ENCODE peak calls at places on chromosome 6, in ten cellular contexts. F is stimulated activated CD8-positive, alpha-beta memory T cell treated with anti-CD3 and anti-CD28 coated beads, Interleukin-12 subunit alpha, Interleukin-12 subunit beta, amount 100 ng/mL, for 1 hour; X is heart right ventricle; E is kidney epithelial cell; Z is T-cell; Y is epithelial cell of esophagus; L is cardiac muscle cell; J is stimulated activated CD4-positive, alpha-beta T cell treated with anti-CD3 and anti-CD28 coated beads, Interleukin-2, amount 100 ng/mL, for 48 hours; R is left ventricle myocardium inferior; S is heart left ventricle. M is an unnamed sample.
A peak's percentile ranks its signal among the peaks of the same experiment; 100 is the strongest.

GRCh38 chr6:158860279-158860865 is 41.2 kb upstream of the EZR start:
- DNase-seq in S (no peak), J (no peak), E (no peak), Y (no peak), X (no peak), R (no peak), L (no peak), F (no peak), Z (no peak), M (no peak)

GRCh38 chr6:48817714-48818113 is 645.3 kb downstream of the MMUT start:
- DNase-seq in F (no peak), E (no peak), Z (no peak), J (no peak), S (no peak), R (no peak), Y (peak; percentile 83), X (no peak), L (no peak), M (no peak)

GRCh38 chr6:110357696-110358535 is at the start of gene METTL24:
- DNase-seq in R (no peak), S (no peak), Y (no peak), F (no peak), E (no peak), Z (no peak), L (peak; percentile 56), J (peak; percentile 3), X (no peak), M (no peak)

GRCh38 chr6:84141506-84141905 is 85.9 kb downstream of the CEP162 start:
- DNase-seq in L (no peak), Z (no peak), R (no peak), Y (no peak), F (no peak), E (no peak), S (no peak), X (no peak), J (no peak), M (no peak)

GRCh38 chr6:2534406-2535139 is 216.1 kb downstream of the MYLK4 start:
- DNase-seq in Y (no peak), S (no peak), E (no peak), Z (no peak), R (no peak), X (no peak), J (no peak), L (no peak), F (no peak), M (no peak)

GRCh38 chr6:33347816-33348215 is 30.3 kb upstream of the ZBTB22 start:
- DNase-seq in E (no peak), Y (no peak), X (no peak), S (no peak), Z (no peak), L (no peak), J (no peak), F (no peak), R (no peak), M (no peak)

GRCh38 chr6:166470029-166470862 is 87.5 kb upstream of the MPC1 start:
- DNase-seq in X (no peak), Y (peak; percentile 63), J (no peak), F (no peak), S (no peak), Z (no peak), R (no peak), E (no peak), L (no peak), M (peak; percentile 60)

GRCh38 chr6:151413372-151414145 is 22.2 kb upstream of the ZBTB2 start:
- DNase-seq in Z (peak; percentile 70), Y (no peak), F (peak; percentile 42), J (no peak), L (no peak), E (no peak), R (no peak), X (no peak), S (no peak), M (no peak)

GRCh38 chr6:148557796-148558457 is 188.9 kb upstream of the UST start:
- DNase-seq in F (no peak), X (no peak), E (no peak), Z (no peak), J (no peak), L (no peak), Y (no peak), S (no peak), R (no peak), M (no peak)